ENCODE peak calls at places on chromosomes 11 and 22, in six cellular contexts. K, P, V, W, F and T are unnamed samples.

GRCh38 chr11:35418282-35418846 is 994 bp downstream of the SLC1A2 start:
- DNase-seq in K (no peak), P (no peak), V (no peak), W (no peak), F (no peak), T (no peak)

GRCh38 chr11:9738126-9738525 is 74.2 kb downstream of the SWAP70 start:
- DNase-seq in K (no peak), P (no peak), V (no peak), W (no peak), F (no peak), T (no peak)

GRCh38 chr11:78050964-78051831 is 12.5 kb upstream of the THRSP start:
- DNase-seq in K (peak), P (peak), V (no peak), W (no peak), F (peak), T (peak)

GRCh38 chr22:21055880-21056319 is 10.2 kb downstream of the LRRC74B start:
- DNase-seq in K (no peak), P (no peak), V (no peak), W (no peak), F (no peak), T (no peak)

GRCh38 chr11:130423541-130424155 is 4.8 kb downstream of the ADAMTS8 start:
- DNase-seq in K (no peak), P (no peak), V (no peak), W (no peak), F (no peak), T (no peak)

GRCh38 chr11:2375964-2376551 is 1.1 kb upstream of the CD81 start:
- DNase-seq in K (no peak), P (no peak), V (no peak), W (peak), F (no peak), T (no peak)

GRCh38 chr22:38925571-38926041 is 31.8 kb upstream of the APOBEC3A start:
- DNase-seq in K (peak), P (no peak), V (no peak), W (no peak), F (no peak), T (peak)

GRCh38 chr11:43573233-43573632 is 107.3 kb upstream of the HSD17B12 start:
- DNase-seq in K (no peak), P (no peak), V (peak), W (no peak), F (no peak), T (peak)

GRCh38 chr22:40178417-40179409 is 988 bp downstream of the TNRC6B start:
- DNase-seq in K (peak), P (no peak), V (peak), W (peak), F (peak), T (peak)

GRCh38 chr11:63537293-63538101 is 889 bp downstream of the PLAAT4 start:
- DNase-seq in K (peak), P (no peak), V (no peak), W (no peak), F (peak), T (peak)

GRCh38 chr22:50595189-50595588 is 5.4 kb upstream of the MAPK8IP2 start:
- DNase-seq in K (no peak), P (no peak), V (no peak), W (no peak), F (no peak), T (no peak)

GRCh38 chr11:92136792-92137191 is 87.8 kb upstream of the FAT3 start:
- DNase-seq in K (no peak), P (no peak), V (peak), W (no peak), F (no peak), T (no peak)

GRCh38 chr11:119727523-119728081 is 1.4 kb downstream of the NECTIN1 start:
- DNase-seq in K (no peak), P (no peak), V (no peak), W (peak), F (no peak), T (no peak)

GRCh38 chr11:2200536-2200935 is 28.9 kb upstream of the TH start:
- DNase-seq in K (no peak), P (no peak), V (no peak), W (no peak), F (no peak), T (no peak)

GRCh38 chr22:43921361-43921760 is 2.2 kb upstream of the PNPLA3 start:
- DNase-seq in K (peak), P (peak), V (no peak), W (no peak), F (peak), T (peak)

GRCh38 chr11:33899383-33900037 is 7.6 kb upstream of the LMO2 start:
- DNase-seq in K (peak), P (peak), V (peak), W (peak), F (peak), T (peak)

GRCh38 chr11:5284551-5285130 is 14.9 kb upstream of the HBE1 start:
- DNase-seq in K (no peak), P (no peak), V (no peak), W (no peak), F (no peak), T (no peak)

GRCh38 chr11:2097998-2098690 is 41.0 kb downstream of the IGF2 start:
- DNase-seq in K (no peak), P (no peak), V (no peak), W (no peak), F (no peak), T (no peak)

GRCh38 chr11:18394928-18395734 is 768 bp downstream of the LDHA start:
- DNase-seq in K (no peak), P (no peak), V (no peak), W (peak), F (no peak), T (no peak)

GRCh38 chr11:76233936-76234703 is 27.8 kb upstream of the WNT11 start:
- DNase-seq in K (peak), P (no peak), V (peak), W (peak), F (peak), T (peak)

GRCh38 chr11:32213223-32213622 is 122.3 kb downstream of the RCN1 start:
- DNase-seq in K (peak), P (no peak), V (no peak), W (no peak), F (peak), T (peak)

GRCh38 chr11:117621226-117621625 is 175.8 kb downstream of the DSCAML1 start:
- DNase-seq in K (peak), P (no peak), V (no peak), W (peak), F (peak), T (peak)

GRCh38 chr11:45796461-45796861 is 8.5 kb upstream of the SLC35C1 start:
- DNase-seq in K (no peak), P (no peak), V (no peak), W (no peak), F (no peak), T (no peak)

GRCh38 chr11:46356911-46357482 is 9.7 kb downstream of the DGKZ start:
- DNase-seq in K (peak), P (no peak), V (no peak), W (no peak), F (peak), T (peak)

GRCh38 chr11:86182976-86183584 is 61.5 kb upstream of the EED start:
- DNase-seq in K (no peak), P (no peak), V (no peak), W (peak), F (no peak), T (no peak)

GRCh38 chr11:61075891-61076290 is 26.4 kb upstream of the CD5 start:
- DNase-seq in K (peak), P (no peak), V (no peak), W (peak), F (peak), T (peak)

GRCh38 chr11:64531906-64532312 is 59.1 kb upstream of the SLC22A12 start:
- DNase-seq in K (no peak), P (no peak), V (no peak), W (no peak), F (no peak), T (no peak)

GRCh38 chr11:641806-642370 is 4.8 kb downstream of the DRD4 start:
- DNase-seq in K (no peak), P (no peak), V (no peak), W (no peak), F (no peak), T (no peak)

GRCh38 chr22:41234815-41235687 is 5.7 kb downstream of the CHADL start:
- DNase-seq in K (no peak), P (no peak), V (no peak), W (no peak), F (no peak), T (no peak)

GRCh38 chr11:116072133-116072532 is 567.9 kb upstream of the CADM1 start:
- DNase-seq in K (no peak), P (no peak), V (no peak), W (no peak), F (no peak), T (no peak)

GRCh38 chr11:116071241-116071640 is 567.0 kb upstream of the CADM1 start:
- DNase-seq in K (no peak), P (no peak), V (no peak), W (no peak), F (no peak), T (no peak)

GRCh38 chr11:116070555-116070954 is 566.3 kb upstream of the CADM1 start:
- DNase-seq in K (no peak), P (no peak), V (no peak), W (no peak), F (no peak), T (no peak)

GRCh38 chr11:116073854-116074837 is 569.9 kb upstream of the CADM1 start:
- DNase-seq in K (peak), P (no peak), V (peak), W (no peak), F (no peak), T (no peak)

GRCh38 chr11:116072776-116073175 is 568.6 kb upstream of the CADM1 start:
- DNase-seq in K (no peak), P (no peak), V (peak), W (no peak), F (no peak), T (no peak)
- H3K4me3 ChIP-seq in K (no peak), P (no peak), V (no peak), W (no peak), F (no peak), T (no peak)

DNA sequence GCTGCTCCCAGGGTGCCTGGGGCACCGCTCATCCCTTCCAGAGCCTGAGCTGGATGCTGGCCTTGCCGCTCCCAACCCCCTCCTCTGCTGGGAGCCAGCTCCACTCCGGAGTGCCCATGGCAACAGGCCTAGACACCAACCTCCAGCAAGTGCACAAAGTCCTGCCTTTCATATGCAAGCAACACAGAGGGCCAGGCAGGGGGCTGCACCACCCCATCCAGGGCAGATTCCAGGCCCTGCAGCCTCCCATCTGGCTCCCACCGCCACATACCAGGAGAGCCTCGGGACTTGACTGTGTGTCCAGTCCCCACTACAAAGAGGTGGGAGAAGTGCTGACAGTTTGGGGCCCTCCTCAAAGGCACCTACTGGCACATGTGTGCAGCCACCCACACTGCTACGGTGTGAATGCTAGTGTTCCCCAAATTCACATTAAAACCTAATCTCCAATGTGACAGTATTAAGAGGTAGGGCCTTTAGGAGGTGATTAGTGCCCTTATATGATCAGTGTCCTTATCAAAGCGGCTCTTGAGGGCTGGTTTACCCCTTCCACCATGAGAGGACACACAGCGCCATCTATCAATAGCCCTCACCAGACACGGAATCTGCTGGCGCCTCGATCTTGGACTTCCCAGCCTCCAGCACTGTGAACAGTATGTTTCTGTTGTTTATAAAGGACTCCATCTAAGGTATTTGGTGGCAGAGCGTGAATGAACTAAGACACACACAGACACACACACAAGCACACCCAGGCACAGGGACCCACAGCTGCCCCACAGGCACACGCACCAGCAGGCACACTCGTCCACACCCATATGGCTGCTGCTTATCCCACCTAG is 16.2 kb downstream of the ARVCF start:
- DNase-seq in K (no peak), P (no peak), V (peak), W (no peak), F (no peak), T (no peak)
- TF ChIP-seq CTCF in K (no peak), P (no peak), V (peak), W (no peak), F (no peak), T (no peak)

GRCh38 chr22:47762141-47762540 is 999.7 kb downstream of the TBC1D22A start:
- DNase-seq in K (no peak), P (no peak), V (no peak), W (no peak), F (no peak), T (no peak)

GRCh38 chr22:47759909-47760308 is 997.5 kb downstream of the TBC1D22A start:
- DNase-seq in K (no peak), P (no peak), V (no peak), W (no peak), F (no peak), T (no peak)

DNA sequence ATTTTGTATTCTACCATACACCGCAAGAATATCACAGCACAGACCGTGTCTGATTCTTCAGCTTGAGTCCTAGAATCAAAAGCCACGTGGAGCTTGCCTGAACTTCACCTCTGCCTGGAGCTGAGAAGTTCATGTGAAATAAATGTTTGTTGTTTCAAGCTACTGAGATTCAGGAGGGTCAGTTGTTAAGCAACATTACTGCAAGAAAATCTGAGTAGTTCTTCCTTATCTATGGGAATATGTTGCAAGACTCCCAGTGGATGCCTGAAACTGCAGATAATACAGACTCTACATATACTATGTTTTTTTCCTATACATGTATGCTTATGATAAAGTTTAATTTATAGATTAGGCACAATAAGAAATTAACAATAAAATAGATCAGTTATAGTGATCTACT is 995.3 kb downstream of the TBC1D22A start:
- DNase-seq in K (no peak), P (no peak), V (no peak), W (no peak), F (no peak), T (no peak)
- H3K4me3 ChIP-seq in K (no peak), P (no peak), V (no peak), W (no peak), F (no peak), T (no peak)

DNA sequence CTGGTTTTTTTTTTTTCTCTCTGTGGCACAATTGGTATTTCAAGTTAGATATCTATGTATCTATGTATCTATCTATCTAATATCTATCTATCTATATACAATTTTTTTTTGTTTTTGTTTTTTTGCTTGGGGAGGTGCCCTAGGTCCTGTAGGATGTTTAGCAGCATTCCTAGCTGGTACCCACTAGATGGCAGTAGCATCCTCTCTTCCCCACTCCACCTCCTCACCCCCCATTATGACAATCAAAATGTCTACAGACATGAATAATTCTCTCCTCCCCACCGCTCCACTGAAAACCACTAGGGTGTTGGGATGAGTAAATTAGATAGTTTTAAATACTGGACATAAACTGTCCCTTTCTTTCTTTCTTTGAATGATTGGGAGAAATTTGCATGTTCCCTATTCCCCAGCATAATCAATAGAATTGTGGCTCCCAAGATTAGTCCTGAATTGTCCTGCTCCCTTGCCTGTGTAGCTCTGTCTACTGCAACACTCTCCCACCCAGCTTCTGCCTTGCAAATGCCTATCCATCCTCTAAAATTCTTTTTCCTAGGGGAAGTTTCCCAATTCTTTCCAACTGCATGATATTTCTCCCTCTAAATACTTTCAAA is 1152.4 kb downstream of the LRRC4C start:
- DNase-seq in K (peak), P (no peak), V (no peak), W (no peak), F (peak), T (peak)
- TF ChIP-seq CTCF in K (peak), P (peak), V (peak), W (peak), F (peak), T (peak)

GRCh38 chr11:93857413-93858185 is 7.2 kb upstream of the VSTM5 start:
- DNase-seq in K (peak), P (no peak), V (no peak), W (no peak), F (no peak), T (peak)
- H3K4me3 ChIP-seq in K (no peak), P (no peak), V (no peak), W (no peak), F (no peak), T (no peak)

GRCh38 chr22:22933807-22934542 is 46.4 kb downstream of the IGLL5 start:
- DNase-seq in K (no peak), P (no peak), V (no peak), W (no peak), F (no peak), T (no peak)
- TF ChIP-seq CTCF in K (no peak), P (no peak), V (no peak), W (no peak), F (no peak), T (no peak)

DNA sequence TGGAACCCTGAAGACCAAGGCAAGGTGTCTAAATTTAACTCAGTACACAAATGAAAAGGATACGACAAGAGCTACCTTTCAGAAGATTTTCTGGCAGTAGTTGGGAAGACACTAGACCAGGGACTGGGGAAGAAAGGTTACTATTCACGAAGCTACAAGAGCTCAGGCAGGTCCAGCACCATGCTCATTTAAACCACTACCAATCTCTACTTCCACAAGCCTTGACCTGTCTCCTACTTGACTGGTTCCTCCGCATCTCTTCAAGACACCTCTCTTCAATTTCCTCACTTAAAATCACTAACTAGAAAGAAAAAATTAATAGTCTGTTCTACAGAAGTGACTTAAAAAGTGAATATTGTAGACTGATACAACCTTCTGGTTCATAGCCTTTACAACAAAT is 22.9 kb downstream of the TCF20 start:
- DNase-seq in K (no peak), P (no peak), V (no peak), W (no peak), F (no peak), T (no peak)
- H3K4me3 ChIP-seq in K (no peak), P (no peak), V (no peak), W (no peak), F (no peak), T (no peak)

DNA sequence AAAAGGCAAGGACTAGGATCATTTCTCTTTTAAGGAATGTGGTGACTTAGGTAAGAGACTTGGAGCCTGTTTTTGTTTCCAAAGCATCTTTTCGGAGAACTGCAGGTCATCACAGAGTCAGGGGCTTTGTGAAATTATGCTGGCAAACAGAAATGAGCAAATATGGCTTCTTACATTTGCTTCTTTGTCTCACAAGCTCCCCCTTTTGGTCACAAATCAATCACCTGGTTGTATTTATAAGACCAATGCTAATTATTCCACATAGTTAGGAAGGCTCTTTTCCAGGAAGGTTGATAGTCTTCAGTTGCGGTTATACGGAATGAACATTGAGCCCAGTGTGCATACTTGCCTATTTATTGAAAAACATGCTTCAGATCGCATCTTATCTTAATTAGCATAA is 34.6 kb upstream of the CEP126 start:
- DNase-seq in K (peak), P (no peak), V (peak), W (no peak), F (peak), T (peak)
- TF ChIP-seq CTCF in K (peak), P (peak), V (peak), W (no peak), F (peak), T (peak)

GRCh38 chr22:30290318-30290678 is 993 bp upstream of the CASTOR1 start:
- DNase-seq in K (no peak), P (no peak), V (no peak), W (no peak), F (no peak), T (no peak)
- H3K4me3 ChIP-seq in K (no peak), P (no peak), V (no peak), W (peak), F (peak), T (no peak)